ENCODE peak calls at places on chromosomes 13 and 19, in six cellular contexts. V, G, M, E, Q and W are unnamed samples.

GRCh38 chr13:92158335-92158734 is 759.9 kb downstream of the GPC5 start:
- DNase-seq in V (no peak), G (no peak), M (no peak), E (no peak), Q (no peak), W (no peak)

GRCh38 chr13:102012299-102013293 is 389.3 kb downstream of the FGF14 start:
- DNase-seq in V (no peak), G (no peak), M (no peak), E (no peak), Q (no peak), W (no peak)

GRCh38 chr19:46661735-46662592 is 982 bp upstream of the DACT3 start:
- DNase-seq in V (peak; percentile 96), G (peak; percentile 79), M (peak; percentile 69), E (peak; percentile 95), Q (peak; percentile 80), W (peak; percentile 62)

GRCh38 chr13:31625115-31625514 is 114.2 kb upstream of the RXFP2 start:
- DNase-seq in V (no peak), G (no peak), M (no peak), E (no peak), Q (no peak), W (no peak)

GRCh38 chr13:113001251-113002140 is 32.5 kb downstream of the MCF2L start:
- DNase-seq in V (no peak), G (no peak), M (no peak), E (peak; percentile 36), Q (no peak), W (no peak)

GRCh38 chr19:45809643-45810159 is 5.4 kb downstream of the RSPH6A start:
- DNase-seq in V (no peak), G (peak; percentile 48), M (no peak), E (peak; percentile 77), Q (no peak), W (no peak)

GRCh38 chr13:93628136-93628535 is 401.5 kb downstream of the GPC6 start:
- DNase-seq in V (no peak), G (no peak), M (no peak), E (no peak), Q (no peak), W (no peak)

GRCh38 chr13:30676672-30677071 is 58.7 kb upstream of the ALOX5AP start:
- DNase-seq in V (no peak), G (no peak), M (no peak), E (peak; percentile 22), Q (no peak), W (no peak)

GRCh38 chr19:7516878-7517277 is 975 bp downstream of the ZNF358 start:
- DNase-seq in V (no peak), G (no peak), M (no peak), E (no peak), Q (no peak), W (no peak)

GRCh38 chr13:26585136-26585535 is 27.7 kb downstream of the WASF3 start:
- DNase-seq in V (no peak), G (no peak), M (no peak), E (no peak), Q (no peak), W (no peak)

GRCh38 chr19:23810496-23810895 is 51.8 kb upstream of the ZNF681 start:
- DNase-seq in V (no peak), G (no peak), M (no peak), E (no peak), Q (no peak), W (no peak)

GRCh38 chr19:39303373-39304184 is 7.4 kb downstream of the IFNL1 start:
- DNase-seq in V (no peak), G (no peak), M (no peak), E (peak; percentile 87), Q (no peak), W (no peak)

GRCh38 chr19:677601-678380 is 1.6 kb downstream of the FSTL3 start:
- DNase-seq in V (peak; percentile 38), G (no peak), M (no peak), E (no peak), Q (no peak), W (no peak)

GRCh38 chr13:113350065-113350937 is 13.6 kb downstream of the GRTP1 start:
- DNase-seq in V (no peak), G (no peak), M (no peak), E (no peak), Q (no peak), W (no peak)

GRCh38 chr19:13850910-13851753 is 25.8 kb upstream of the NANOS3 start:
- DNase-seq in V (no peak), G (peak; percentile 79), M (no peak), E (no peak), Q (peak; percentile 89), W (no peak)

GRCh38 chr13:23695711-23696512 is 125.7 kb downstream of the TNFRSF19 start:
- DNase-seq in V (no peak), G (no peak), M (no peak), E (peak; percentile 67), Q (no peak), W (peak; percentile 61)

GRCh38 chr13:73074101-73074500 is 15.3 kb downstream of the KLF5 start:
- DNase-seq in V (no peak), G (no peak), M (no peak), E (no peak), Q (no peak), W (no peak)

GRCh38 chr13:31246918-31247317 is 47.1 kb downstream of the B3GLCT start:
- DNase-seq in V (no peak), G (no peak), M (no peak), E (no peak), Q (no peak), W (no peak)

DNA sequence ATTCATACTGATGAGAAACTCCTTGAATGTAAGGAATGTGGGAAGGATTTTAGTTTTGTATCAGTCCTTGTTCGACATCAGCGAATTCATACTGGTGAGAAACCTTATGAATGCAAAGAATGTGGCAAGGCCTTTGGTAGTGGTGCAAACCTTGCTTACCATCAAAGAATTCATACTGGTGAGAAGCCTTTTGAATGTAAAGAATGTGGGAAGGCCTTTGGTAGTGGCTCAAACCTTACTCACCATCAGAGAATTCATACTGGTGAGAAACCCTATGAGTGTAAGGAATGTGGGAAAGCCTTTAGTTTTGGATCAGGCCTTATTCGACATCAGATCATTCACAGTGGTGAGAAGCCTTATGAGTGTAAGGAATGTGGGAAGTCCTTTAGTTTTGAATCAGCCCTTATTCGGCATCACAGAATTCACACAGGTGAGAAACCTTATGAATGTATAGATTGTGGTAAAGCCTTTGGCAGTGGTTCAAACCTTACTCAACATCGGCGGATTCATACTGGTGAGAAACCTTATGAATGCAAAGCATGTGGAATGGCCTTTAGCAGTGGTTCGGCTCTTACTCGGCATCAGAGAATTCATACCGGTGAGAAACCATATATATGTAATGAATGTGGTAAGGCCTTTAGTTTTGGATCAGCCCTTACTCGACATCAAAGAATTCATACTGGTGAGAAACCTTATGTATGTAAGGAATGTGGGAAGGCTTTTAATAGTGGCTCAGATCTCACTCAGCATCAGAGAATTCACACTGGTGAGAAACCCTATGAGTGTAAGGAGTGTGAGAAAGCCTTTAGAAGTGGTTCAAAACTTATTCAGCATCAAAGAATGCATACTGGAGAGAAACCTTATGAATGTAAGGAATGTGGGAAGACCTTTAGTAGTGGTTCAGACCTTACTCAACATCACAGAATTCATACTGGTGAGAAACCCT is 26.6 kb downstream of the ZNF345 start:
- DNase-seq in V (no peak), G (no peak), M (no peak), E (peak; percentile 3), Q (no peak), W (no peak)
- TF ChIP-seq REST in V (no peak), G (no peak), M (no peak), E (no peak), Q (no peak), W (no peak)

GRCh38 chr19:19696386-19696785 is 27.7 kb downstream of the ZNF101 start:
- DNase-seq in V (no peak), G (no peak), M (no peak), E (peak; percentile 7), Q (no peak), W (no peak)

GRCh38 chr19:19697589-19697988 is 28.9 kb downstream of the ZNF101 start:
- DNase-seq in V (no peak), G (no peak), M (no peak), E (peak; percentile 4), Q (no peak), W (no peak)

GRCh38 chr19:19686580-19686979 is 17.9 kb downstream of the ZNF101 start:
- DNase-seq in V (no peak), G (no peak), M (no peak), E (no peak), Q (no peak), W (no peak)

DNA sequence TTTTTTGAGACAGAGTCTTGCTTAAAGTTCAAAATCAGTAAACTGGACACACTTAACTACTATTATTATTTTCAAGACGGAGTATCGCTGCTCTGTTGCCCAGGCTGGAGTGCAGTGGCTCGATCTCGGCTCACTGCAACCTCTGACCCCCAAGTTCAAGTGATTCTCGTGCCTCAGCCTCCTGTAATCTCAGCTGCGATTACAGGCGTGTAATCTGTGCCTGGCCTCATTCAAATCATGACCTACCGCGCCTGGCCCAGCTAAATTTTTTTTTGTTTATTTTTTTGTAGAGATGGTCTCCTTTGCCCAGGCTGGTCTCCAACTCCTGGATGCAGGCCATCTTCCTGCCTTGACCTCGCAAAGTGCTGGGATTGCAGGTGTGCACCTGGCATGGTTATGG is 23.0 kb downstream of the ZNF101 start:
- DNase-seq in V (no peak), G (no peak), M (no peak), E (no peak), Q (no peak), W (no peak)
- TF ChIP-seq CTCF in V (no peak), G (no peak), M (no peak), E (no peak), Q (no peak), W (no peak)

GRCh38 chr13:48511621-48512232 is 21.2 kb downstream of the RCBTB2 start:
- DNase-seq in V (no peak), G (no peak), M (no peak), E (no peak), Q (no peak), W (no peak)

GRCh38 chr13:48514776-48515175 is 18.1 kb downstream of the RCBTB2 start:
- DNase-seq in V (no peak), G (no peak), M (no peak), E (no peak), Q (no peak), W (no peak)

GRCh38 chr13:48518083-48518482 is 14.8 kb downstream of the RCBTB2 start:
- DNase-seq in V (no peak), G (no peak), M (no peak), E (no peak), Q (no peak), W (no peak)

DNA sequence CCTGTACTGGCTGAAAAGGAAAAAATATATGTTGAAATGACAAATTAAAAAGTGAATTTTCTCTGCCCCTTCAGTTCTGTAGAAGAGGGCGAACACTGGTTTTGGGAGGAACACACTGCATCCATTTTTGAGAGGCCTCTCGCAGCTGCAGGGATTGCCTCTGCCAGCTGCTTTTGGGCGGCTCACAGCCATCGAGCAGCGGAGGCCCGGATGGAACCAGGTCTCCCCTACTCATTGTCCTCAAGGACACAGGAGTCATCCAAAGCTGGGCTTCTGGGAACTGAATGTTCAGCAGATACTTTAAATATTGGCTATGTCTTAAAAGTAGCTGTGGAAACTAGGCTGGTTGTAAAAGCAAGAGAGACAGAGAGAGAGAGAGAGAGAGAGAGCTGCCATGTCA is 17.1 kb downstream of the RCBTB2 start:
- DNase-seq in V (no peak), G (no peak), M (no peak), E (no peak), Q (no peak), W (no peak)
- TF ChIP-seq REST in V (no peak), G (no peak), M (no peak), E (no peak), Q (no peak), W (no peak)

DNA sequence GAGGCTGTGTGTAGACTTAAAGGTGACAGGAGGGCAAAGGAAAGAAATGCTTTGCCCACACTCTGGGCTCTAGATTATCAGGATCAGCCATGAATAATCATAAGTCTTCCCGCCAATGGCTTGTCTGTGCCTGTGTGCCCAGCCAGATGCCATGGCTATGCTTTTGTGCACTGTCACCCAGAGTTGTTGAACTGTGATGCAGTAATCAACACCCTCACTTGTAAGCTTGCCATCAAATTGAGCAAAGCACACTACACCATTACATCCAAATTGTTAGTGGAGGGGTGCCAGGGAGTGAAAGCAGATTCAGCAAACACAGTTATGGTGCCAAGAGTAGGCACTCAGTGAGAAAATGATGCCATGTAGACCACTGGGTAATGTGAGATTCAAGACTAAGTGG is 845.3 kb upstream of the MIR17HG start:
- DNase-seq in V (no peak), G (no peak), M (no peak), E (no peak), Q (no peak), W (no peak)
- TF ChIP-seq CTCF in V (no peak), G (no peak), M (no peak), E (no peak), Q (no peak), W (no peak)